ENCODE peak calls at places on chromosomes 12 and 14, in six cellular contexts. A is cardiac fibroblast, G is choroid plexus epithelial cell, U is transverse colon, O is omental fat pad, E is AG04450. P is an unnamed sample.

GRCh38 chr12:80622271-80622670 is 85.2 kb upstream of the MYF6 start:
- DNase-seq in A (no peak), G (peak), U (no peak), O (no peak), E (no peak), P (no peak)

GRCh38 chr14:55026441-55026792 is 482 bp downstream of the WDHD1 start:
- DNase-seq in A (no peak), G (no peak), U (no peak), O (no peak), E (no peak), P (no peak)

GRCh38 chr12:51636581-51636980 is 45.5 kb downstream of the SCN8A start:
- DNase-seq in A (peak), G (no peak), U (no peak), O (no peak), E (no peak), P (no peak)

GRCh38 chr12:121033625-121034349 is 5.3 kb downstream of the OASL start:
- DNase-seq in A (peak), G (peak), U (no peak), O (no peak), E (no peak), P (no peak)

GRCh38 chr14:24713404-24713803 is 79.4 kb upstream of the GZMB start:
- DNase-seq in A (no peak), G (no peak), U (no peak), O (no peak), E (no peak), P (no peak)

GRCh38 chr12:118737985-118738540 is 243.3 kb upstream of the SRRM4 start:
- DNase-seq in A (no peak), G (no peak), U (no peak), O (no peak), E (no peak), P (no peak)

GRCh38 chr14:65356327-65356836 is 56.1 kb upstream of the FUT8 start:
- DNase-seq in A (peak), G (peak), U (no peak), O (no peak), E (peak), P (no peak)

GRCh38 chr14:100081997-100082625 is 16.9 kb downstream of the EVL start:
- DNase-seq in A (no peak), G (no peak), U (no peak), O (no peak), E (no peak), P (no peak)

GRCh38 chr12:69916541-69917270 is 91.7 kb downstream of the MYRFL start:
- DNase-seq in A (peak), G (no peak), U (no peak), O (no peak), E (no peak), P (no peak)

GRCh38 chr14:31781578-31781977 is 220.4 kb downstream of the NUBPL start:
- DNase-seq in A (no peak), G (no peak), U (no peak), O (no peak), E (no peak), P (no peak)

GRCh38 chr12:105120551-105120950 is 13.0 kb downstream of the WASHC4 start:
- DNase-seq in A (peak), G (peak), U (no peak), O (no peak), E (no peak), P (no peak)

GRCh38 chr12:122079532-122080081 is 1.1 kb downstream of the MLXIP start:
- DNase-seq in A (no peak), G (no peak), U (no peak), O (no peak), E (no peak), P (no peak)

GRCh38 chr14:74593241-74593985 is 18.6 kb downstream of the LTBP2 start:
- DNase-seq in A (peak), G (peak), U (no peak), O (no peak), E (no peak), P (no peak)

GRCh38 chr12:123278150-123278627 is 6.5 kb upstream of the CDK2AP1 start:
- DNase-seq in A (no peak), G (no peak), U (no peak), O (no peak), E (no peak), P (no peak)

GRCh38 chr12:2395352-2395977 is 342.7 kb downstream of the CACNA1C start:
- DNase-seq in A (peak), G (peak), U (peak), O (no peak), E (no peak), P (no peak)

GRCh38 chr14:36771256-36771655 is 109.6 kb downstream of the PAX9 start:
- DNase-seq in A (no peak), G (no peak), U (peak), O (no peak), E (no peak), P (no peak)

GRCh38 chr14:50812856-50813543 is 18.0 kb downstream of the NIN start:
- DNase-seq in A (no peak), G (no peak), U (no peak), O (no peak), E (no peak), P (no peak)

GRCh38 chr12:69070319-69071090 is 137.5 kb upstream of the CPM start:
- DNase-seq in A (peak), G (peak), U (peak), O (no peak), E (peak), P (no peak)

GRCh38 chr14:72590577-72590976 is 303.3 kb downstream of the DPF3 start:
- DNase-seq in A (no peak), G (no peak), U (no peak), O (no peak), E (no peak), P (no peak)

GRCh38 chr12:122867701-122868461 is 28.0 kb downstream of the VPS37B start:
- DNase-seq in A (no peak), G (no peak), U (peak), O (no peak), E (no peak), P (no peak)

GRCh38 chr14:91163316-91163715 is 49.4 kb downstream of the DGLUCY start:
- DNase-seq in A (peak), G (no peak), U (no peak), O (no peak), E (no peak), P (no peak)

GRCh38 chr12:42904683-42905418 is 315.3 kb upstream of the PRICKLE1 start:
- DNase-seq in A (no peak), G (no peak), U (no peak), O (no peak), E (no peak), P (no peak)

GRCh38 chr12:8156845-8157244 is at the start of gene ZNF705A:
- DNase-seq in A (peak), G (peak), U (no peak), O (no peak), E (peak), P (no peak)

GRCh38 chr12:89073027-89073398 is 279.3 kb downstream of the DUSP6 start:
- DNase-seq in A (peak), G (peak), U (no peak), O (no peak), E (peak), P (no peak)

GRCh38 chr14:55957950-55958349 is 160.3 kb upstream of the PELI2 start:
- DNase-seq in A (no peak), G (no peak), U (no peak), O (no peak), E (no peak), P (no peak)

GRCh38 chr12:100823988-100824387 is 29.4 kb downstream of the ANO4 start:
- DNase-seq in A (peak), G (peak), U (no peak), O (no peak), E (no peak), P (no peak)

GRCh38 chr14:32073537-32074189 is 3.4 kb upstream of the ARHGAP5 start:
- DNase-seq in A (peak), G (peak), U (peak), O (no peak), E (peak), P (no peak)

GRCh38 chr12:107360472-107360871 is 267.1 kb upstream of the CRY1 start:
- DNase-seq in A (no peak), G (no peak), U (no peak), O (no peak), E (no peak), P (no peak)

GRCh38 chr12:90311561-90311960 is 602.9 kb upstream of the ATP2B1 start:
- DNase-seq in A (no peak), G (no peak), U (no peak), O (no peak), E (no peak), P (no peak)

GRCh38 chr14:26820101-26820500 is 222.3 kb upstream of the NOVA1 start:
- DNase-seq in A (peak), G (peak), U (no peak), O (no peak), E (no peak), P (no peak)

GRCh38 chr14:57364659-57365450 is 25.5 kb upstream of the NAA30 start:
- DNase-seq in A (no peak), G (no peak), U (no peak), O (no peak), E (no peak), P (no peak)

GRCh38 chr12:50261654-50262053 is 21.7 kb downstream of the LIMA1 start:
- DNase-seq in A (no peak), G (peak), U (no peak), O (no peak), E (no peak), P (no peak)
- TF ChIP-seq CTCF in A (no peak), G (peak), U (no peak), O (no peak), E (no peak), P (peak)

GRCh38 chr12:9707864-9708808 is 24.8 kb downstream of the CLECL1 start:
- DNase-seq in A (peak), G (peak), U (peak), O (no peak), E (peak), P (peak)

GRCh38 chr12:9710584-9711375 is 22.1 kb downstream of the CLECL1 start:
- DNase-seq in A (no peak), G (no peak), U (no peak), O (no peak), E (no peak), P (no peak)

GRCh38 chr12:9706081-9706685 is 26.7 kb downstream of the CLECL1 start:
- DNase-seq in A (no peak), G (peak), U (no peak), O (no peak), E (no peak), P (no peak)

GRCh38 chr12:9707356-9707755 is 25.5 kb downstream of the CLECL1 start:
- DNase-seq in A (no peak), G (no peak), U (no peak), O (no peak), E (no peak), P (no peak)

GRCh38 chr12:9708853-9709252 is 24.0 kb downstream of the CLECL1 start:
- DNase-seq in A (no peak), G (no peak), U (no peak), O (no peak), E (no peak), P (no peak)
- TF ChIP-seq CTCF in A (no peak), G (no peak), U (no peak), O (no peak), E (no peak), P (no peak)

DNA sequence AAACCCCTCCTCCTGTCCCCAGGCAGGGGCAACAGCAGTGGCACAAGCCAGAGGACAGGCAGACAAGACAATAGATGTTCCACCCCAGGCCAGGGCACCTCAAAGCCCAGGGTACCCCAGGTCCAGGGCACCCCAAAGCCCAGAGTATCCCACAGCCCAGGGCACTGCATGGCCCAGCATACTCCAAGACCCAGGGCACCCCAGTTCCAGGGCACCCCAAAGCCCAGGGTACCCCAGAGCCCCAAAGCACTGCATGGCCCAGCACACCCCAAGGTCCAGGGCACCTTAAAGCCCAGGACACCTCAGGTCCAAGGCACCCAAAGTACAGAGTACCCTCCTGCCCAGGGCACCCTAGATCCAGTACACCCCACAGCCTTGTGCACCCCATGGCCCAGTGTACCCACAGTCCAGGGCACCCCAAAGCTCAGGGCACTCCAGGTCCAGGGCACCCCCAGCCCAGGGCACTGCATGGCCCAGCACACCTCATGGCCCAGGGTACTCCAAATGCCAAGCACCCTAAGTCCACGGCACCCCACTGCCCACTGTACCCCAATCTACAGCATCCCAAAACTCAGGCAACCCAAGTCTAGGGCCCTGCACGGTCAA is 6.1 kb downstream of the JAG2 start:
- DNase-seq in A (no peak), G (no peak), U (no peak), O (no peak), E (peak), P (no peak)
- TF ChIP-seq CTCF in A (no peak), G (no peak), U (no peak), O (no peak), E (no peak), P (no peak)

DNA sequence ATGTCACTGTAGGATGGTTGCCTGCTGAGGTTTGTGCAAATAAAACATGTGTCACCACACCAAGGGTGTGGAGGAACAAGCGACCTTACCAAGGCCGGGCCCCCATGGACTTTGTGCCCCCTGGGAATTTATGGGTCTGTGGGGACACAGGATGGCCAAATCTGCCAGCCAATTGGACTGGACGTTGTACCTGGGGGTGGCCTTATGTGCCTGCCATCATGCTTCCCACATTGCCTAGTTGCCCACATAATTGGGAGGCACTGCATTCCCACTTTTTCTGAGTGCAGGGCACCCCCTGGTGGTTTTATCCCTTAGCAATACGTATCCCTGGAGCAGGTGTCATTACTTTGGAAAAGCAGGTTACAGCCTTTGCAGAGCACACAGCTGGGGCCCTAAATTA is 92.6 kb upstream of the TMPO start:
- DNase-seq in A (no peak), G (no peak), U (peak), O (no peak), E (no peak), P (no peak)
- TF ChIP-seq CTCF in A (peak), G (peak), U (peak), O (no peak), E (peak), P (peak)